ENCODE peak calls at places on chromosomes 5 and 9, in four cellular contexts. One of them, this sample, is unnamed.

GRCh38 chr5:157219491-157220271 is 39.0 kb downstream of the ITK start:
- DNase-seq in tibial artery: no peak
- DNase-seq in naive thymus-derived CD4-positive, alpha-beta T cell: no peak
- DNase-seq in aorta: no peak
- DNase-seq in this sample: peak; percentile 23

GRCh38 chr5:140165101-140165920 is 9.7 kb upstream of the CYSTM1 start:
- DNase-seq in tibial artery: peak; percentile 57
- DNase-seq in naive thymus-derived CD4-positive, alpha-beta T cell: no peak
- DNase-seq in aorta: peak; percentile 32
- DNase-seq in this sample: peak; percentile 72

GRCh38 chr9:73199886-73200285 is 48.2 kb downstream of the ANXA1 start:
- DNase-seq in tibial artery: no peak
- DNase-seq in naive thymus-derived CD4-positive, alpha-beta T cell: no peak
- DNase-seq in aorta: no peak
- DNase-seq in this sample: no peak

GRCh38 chr5:158839638-158840037 is 260.1 kb downstream of the EBF1 start:
- DNase-seq in tibial artery: no peak
- DNase-seq in naive thymus-derived CD4-positive, alpha-beta T cell: no peak
- DNase-seq in aorta: no peak
- DNase-seq in this sample: no peak

GRCh38 chr5:139050432-139050831 is 147.7 kb downstream of the SIL1 start:
- DNase-seq in tibial artery: no peak
- DNase-seq in naive thymus-derived CD4-positive, alpha-beta T cell: no peak
- DNase-seq in aorta: no peak
- DNase-seq in this sample: no peak

GRCh38 chr5:16585028-16585667 is 31.6 kb downstream of the RETREG1 start:
- DNase-seq in tibial artery: no peak
- DNase-seq in naive thymus-derived CD4-positive, alpha-beta T cell: no peak
- DNase-seq in aorta: no peak
- DNase-seq in this sample: no peak

GRCh38 chr5:5523066-5523505 is 100.6 kb downstream of the ICE1 start:
- DNase-seq in tibial artery: no peak
- DNase-seq in naive thymus-derived CD4-positive, alpha-beta T cell: peak; percentile 58
- DNase-seq in aorta: no peak
- DNase-seq in this sample: no peak

GRCh38 chr5:72314571-72315172 is 5.4 kb downstream of the MRPS27 start:
- DNase-seq in tibial artery: no peak
- DNase-seq in naive thymus-derived CD4-positive, alpha-beta T cell: no peak
- DNase-seq in aorta: no peak
- DNase-seq in this sample: peak; percentile 52

GRCh38 chr5:157870837-157871834 is 12.2 kb upstream of the CLINT1 start:
- DNase-seq in tibial artery: no peak
- DNase-seq in naive thymus-derived CD4-positive, alpha-beta T cell: no peak
- DNase-seq in aorta: no peak
- DNase-seq in this sample: no peak

GRCh38 chr5:124599048-124599973 is 147.1 kb downstream of the ZNF608 start:
- DNase-seq in tibial artery: no peak
- DNase-seq in naive thymus-derived CD4-positive, alpha-beta T cell: no peak
- DNase-seq in aorta: no peak
- DNase-seq in this sample: no peak

GRCh38 chr9:81649475-81649874 is 39.9 kb downstream of the TLE1 start:
- DNase-seq in tibial artery: no peak
- DNase-seq in naive thymus-derived CD4-positive, alpha-beta T cell: no peak
- DNase-seq in aorta: no peak
- DNase-seq in this sample: no peak

GRCh38 chr9:124698265-124698664 is 72.8 kb downstream of the NR6A1 start:
- DNase-seq in tibial artery: no peak
- DNase-seq in naive thymus-derived CD4-positive, alpha-beta T cell: no peak
- DNase-seq in aorta: no peak
- DNase-seq in this sample: no peak

GRCh38 chr5:122653087-122654017 is 121.5 kb upstream of the SNX2 start:
- DNase-seq in tibial artery: no peak
- DNase-seq in naive thymus-derived CD4-positive, alpha-beta T cell: no peak
- DNase-seq in aorta: no peak
- DNase-seq in this sample: no peak

DNA sequence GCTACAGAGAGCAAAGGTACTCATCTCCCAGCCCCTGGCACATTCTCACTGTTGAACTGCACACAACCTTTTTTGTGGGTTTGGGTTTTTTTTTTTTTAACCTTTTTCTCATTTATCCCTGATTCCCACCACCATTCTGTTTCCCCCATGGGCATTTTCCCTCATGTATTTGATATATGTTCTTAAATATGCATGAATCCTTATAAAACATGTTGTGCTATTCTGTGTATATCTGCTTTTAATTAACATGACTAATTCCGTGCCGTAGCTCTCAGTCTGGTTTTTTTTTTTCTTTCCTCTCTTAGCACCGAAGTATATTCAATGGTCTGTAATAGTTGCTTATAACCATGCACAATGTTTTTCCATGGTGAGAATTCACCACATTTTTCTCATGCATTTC is 204.5 kb downstream of the RGS3 start:
- DNase-seq in tibial artery: no peak
- DNase-seq in naive thymus-derived CD4-positive, alpha-beta T cell: no peak
- DNase-seq in aorta: no peak
- DNase-seq in this sample: no peak
- H3K4me3 ChIP-seq in tibial artery: no peak overlapping the region
- H3K4me3 ChIP-seq in naive thymus-derived CD4-positive, alpha-beta T cell: no peak overlapping the region
- H3K4me3 ChIP-seq in aorta: no peak overlapping the region
- H3K4me3 ChIP-seq in this sample: no peak overlapping the region

DNA sequence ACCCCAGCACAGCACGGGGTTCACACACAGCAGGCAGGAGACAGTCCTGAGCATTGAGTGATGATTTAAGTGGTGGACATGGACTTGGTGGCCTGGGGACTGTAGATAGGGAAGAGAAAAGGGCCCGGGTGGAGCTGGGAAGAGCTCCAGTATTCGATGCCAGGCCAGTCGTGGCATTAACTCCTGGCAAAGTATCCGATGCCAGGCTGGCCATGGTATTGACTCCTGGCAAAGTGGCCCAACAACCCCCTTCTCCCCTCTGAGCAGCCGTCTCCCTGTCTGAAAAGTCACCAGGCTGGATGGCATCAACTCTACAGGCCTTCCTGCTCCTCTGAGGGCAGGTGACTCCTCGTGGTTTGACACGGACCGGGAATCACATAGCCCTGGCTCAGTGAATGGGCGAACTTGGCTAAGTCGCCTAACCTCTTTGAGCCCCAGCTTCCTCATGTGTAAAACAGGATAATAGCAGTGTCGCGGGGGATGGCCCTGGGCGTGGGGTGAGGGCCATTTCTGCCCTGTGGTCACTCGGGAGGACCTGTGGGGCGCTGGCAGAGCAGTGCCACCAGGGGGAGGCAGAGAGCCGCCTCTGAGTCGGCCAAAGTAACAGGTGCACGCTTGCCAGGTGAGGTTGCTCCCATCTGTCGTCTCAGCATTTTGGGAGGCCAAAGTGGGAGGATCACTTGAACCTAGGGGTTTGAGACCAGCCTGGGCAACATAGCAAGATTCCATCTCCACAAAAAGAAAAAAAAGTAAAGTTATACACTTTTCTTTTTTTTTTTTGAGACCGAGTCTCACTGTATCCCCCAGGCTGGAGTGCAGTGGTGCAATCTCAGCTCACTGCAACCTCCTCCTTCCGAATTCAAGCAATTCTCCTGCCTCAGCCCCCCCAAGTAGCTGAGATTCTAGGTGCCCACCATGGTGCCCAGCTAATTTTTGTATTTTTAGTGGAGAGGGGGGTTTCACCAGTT is 5.7 kb upstream of the SEC16A start:
- DNase-seq in tibial artery: peak; percentile 84
- DNase-seq in naive thymus-derived CD4-positive, alpha-beta T cell: peak; percentile 72
- DNase-seq in aorta: peak; percentile 92
- DNase-seq in this sample: peak; percentile 81
- H3K4me1 ChIP-seq in tibial artery: peaks cover 38% of the 10 kb centered on the region
- H3K4me1 ChIP-seq in naive thymus-derived CD4-positive, alpha-beta T cell: peaks cover 10% of the 10 kb centered on the region
- H3K4me1 ChIP-seq in aorta: no peaks in the 10 kb centered on the region
- H3K4me1 ChIP-seq in this sample: peaks cover 29% of the 10 kb centered on the region

GRCh38 chr9:37775216-37775919 is 9.5 kb downstream of the EXOSC3 start:
- DNase-seq in tibial artery: no peak
- DNase-seq in naive thymus-derived CD4-positive, alpha-beta T cell: no peak
- DNase-seq in aorta: no peak
- DNase-seq in this sample: no peak

GRCh38 chr9:37778534-37778933 is 6.3 kb downstream of the EXOSC3 start:
- DNase-seq in tibial artery: no peak
- DNase-seq in naive thymus-derived CD4-positive, alpha-beta T cell: no peak
- DNase-seq in aorta: no peak
- DNase-seq in this sample: no peak

DNA sequence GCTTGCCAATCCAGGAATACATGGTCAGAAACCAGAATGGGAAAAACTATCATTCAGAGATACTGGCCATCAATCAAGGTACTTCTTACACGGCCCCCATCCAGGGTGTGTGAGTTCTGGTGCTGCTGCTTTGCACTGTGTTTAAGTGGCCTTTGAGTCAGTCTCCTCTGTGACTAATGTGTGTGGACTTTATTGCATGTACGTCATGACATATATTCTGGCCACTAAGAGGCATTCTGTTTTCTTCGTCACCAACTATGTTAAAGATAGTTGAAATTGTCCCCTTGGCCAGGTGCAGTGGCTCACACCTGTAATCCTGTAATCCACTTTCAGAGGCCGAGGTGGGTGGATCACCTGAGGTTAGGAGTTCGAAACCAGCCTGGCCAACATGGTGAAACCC is 8.5 kb downstream of the EXOSC3 start:
- DNase-seq in tibial artery: no peak
- DNase-seq in naive thymus-derived CD4-positive, alpha-beta T cell: no peak
- DNase-seq in aorta: no peak
- DNase-seq in this sample: no peak
- H3K27ac ChIP-seq in tibial artery: no peak overlapping the region
- H3K27ac ChIP-seq in naive thymus-derived CD4-positive, alpha-beta T cell: no peak overlapping the region
- H3K27ac ChIP-seq in aorta: no peak overlapping the region
- H3K27ac ChIP-seq in this sample: no peak overlapping the region

GRCh38 chr9:114386361-114386885 is 1.4 kb downstream of the AKNA start:
- DNase-seq in tibial artery: no peak
- DNase-seq in naive thymus-derived CD4-positive, alpha-beta T cell: no peak
- DNase-seq in aorta: no peak
- DNase-seq in this sample: no peak
- H3K4me3 ChIP-seq in tibial artery: peak overlapping the region; percentile 65
- H3K4me3 ChIP-seq in naive thymus-derived CD4-positive, alpha-beta T cell: peak overlapping the region; percentile 63
- H3K4me3 ChIP-seq in aorta: peak overlapping the region; percentile 31
- H3K4me3 ChIP-seq in this sample: peak overlapping the region; percentile 62

DNA sequence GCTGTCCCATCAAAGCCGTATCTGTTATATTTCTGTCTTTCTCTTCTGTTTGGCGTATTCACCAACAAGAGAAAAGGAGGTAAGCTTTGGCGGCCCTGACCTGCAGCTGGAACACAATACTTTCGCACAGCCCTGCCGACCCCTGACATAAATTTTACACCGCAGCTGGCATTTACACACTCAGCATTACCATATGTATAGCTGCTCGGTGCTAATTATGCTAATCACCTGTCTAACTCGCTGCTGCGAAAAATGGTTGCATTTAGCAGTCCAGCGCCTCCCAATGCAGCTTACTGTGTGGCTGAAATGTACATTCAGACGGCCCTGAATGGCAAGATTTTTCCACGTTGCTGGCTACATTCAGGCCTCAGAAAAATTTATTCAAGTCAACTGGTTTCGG is 20.8 kb downstream of the PTCH1 start:
- DNase-seq in tibial artery: no peak
- DNase-seq in naive thymus-derived CD4-positive, alpha-beta T cell: no peak
- DNase-seq in aorta: no peak
- DNase-seq in this sample: no peak
- H3K4me1 ChIP-seq in tibial artery: peaks cover 25% of the 10 kb centered on the region
- H3K4me1 ChIP-seq in naive thymus-derived CD4-positive, alpha-beta T cell: peaks cover 56% of the 10 kb centered on the region
- H3K4me1 ChIP-seq in aorta: no peaks in the 10 kb centered on the region
- H3K4me1 ChIP-seq in this sample: no peaks in the 10 kb centered on the region

This sample was measured in adrenal gland.